ENCODE peak calls at places on chromosome 22, in nine cellular contexts. H is lower lobe of right lung, C is uterus, R is thoracic aorta, S is esophagus squamous epithelium, T is sigmoid colon, E is GM23248, D is brain microvascular endothelial cell, Y is neural progenitor cell. B is an unnamed sample.

GRCh38 chr22:30304495-30305244 is 15.4 kb upstream of the CASTOR1 start:
- DNase-seq in H (no peak), C (peak; percentile 46), R (no peak), S (no peak), T (no peak), E (peak; percentile 72), D (no peak), Y (no peak), B (no peak)

GRCh38 chr22:44256860-44257560 is 55.7 kb downstream of the SHISAL1 start:
- DNase-seq in H (no peak), C (no peak), R (no peak), S (no peak), T (no peak), E (no peak), D (no peak), Y (peak; percentile 70), B (peak; percentile 52)

GRCh38 chr22:44941176-44941575 is 68.6 kb downstream of the PHF21B start:
- DNase-seq in H (no peak), C (no peak), R (no peak), S (no peak), T (no peak), E (no peak), D (no peak), Y (peak; percentile 63), B (no peak)

GRCh38 chr22:34414467-34415440 is 494.5 kb upstream of the LARGE1 start:
- DNase-seq in H (no peak), C (no peak), R (no peak), S (no peak), T (no peak), E (peak; percentile 3), D (no peak), Y (peak; percentile 95), B (peak; percentile 93)

GRCh38 chr22:35203583-35203982 is 53.7 kb upstream of the HMGXB4 start:
- DNase-seq in H (no peak), C (no peak), R (no peak), S (no peak), T (no peak), E (no peak), D (no peak), Y (no peak), B (no peak)

GRCh38 chr22:44543362-44543761 is 45.3 kb upstream of the RTL6 start:
- DNase-seq in H (no peak), C (no peak), R (no peak), S (no peak), T (no peak), E (no peak), D (no peak), Y (no peak), B (no peak)

GRCh38 chr22:30420401-30421178 is 5.0 kb upstream of the MTFP1 start:
- DNase-seq in H (no peak), C (no peak), R (no peak), S (no peak), T (no peak), E (peak; percentile 93), D (peak; percentile 90), Y (no peak), B (no peak)

GRCh38 chr22:35470903-35471321 is 69.7 kb upstream of the RASD2 start:
- DNase-seq in H (no peak), C (no peak), R (no peak), S (no peak), T (no peak), E (peak; percentile 26), D (peak; percentile 47), Y (no peak), B (no peak)

GRCh38 chr22:25420925-25421904 is 143.3 kb upstream of the GRK3 start:
- DNase-seq in H (no peak), C (no peak), R (no peak), S (no peak), T (no peak), E (peak; percentile 40), D (no peak), Y (peak; percentile 69), B (peak; percentile 84)

GRCh38 chr22:37309221-37310074 is 27.1 kb downstream of the CYTH4 start:
- DNase-seq in H (no peak), C (no peak), R (no peak), S (no peak), T (no peak), E (no peak), D (no peak), Y (no peak), B (no peak)

GRCh38 chr22:50250555-50251471 is at the start of gene HDAC10:
- DNase-seq in H (peak; percentile 92), C (peak; percentile 66), R (no peak), S (no peak), T (peak; percentile 88), E (peak; percentile 94), D (peak; percentile 67), Y (peak; percentile 95), B (peak; percentile 93)

GRCh38 chr22:39920134-39920743 is 19.4 kb downstream of the GRAP2 start:
- DNase-seq in H (no peak), C (no peak), R (no peak), S (no peak), T (no peak), E (no peak), D (no peak), Y (no peak), B (no peak)

GRCh38 chr22:46571642-46572250 is 34.3 kb upstream of the CELSR1 start:
- DNase-seq in H (peak; percentile 3), C (no peak), R (no peak), S (no peak), T (no peak), E (no peak), D (no peak), Y (no peak), B (no peak)

GRCh38 chr22:46568102-46568809 is 30.8 kb upstream of the CELSR1 start:
- DNase-seq in H (peak; percentile 24), C (no peak), R (no peak), S (no peak), T (peak; percentile 36), E (no peak), D (no peak), Y (peak; percentile 10), B (no peak)

GRCh38 chr22:46569848-46570695 is 32.7 kb upstream of the CELSR1 start:
- DNase-seq in H (peak; percentile 37), C (no peak), R (no peak), S (no peak), T (peak; percentile 39), E (no peak), D (no peak), Y (peak; percentile 1), B (peak; percentile 49)

GRCh38 chr22:46567471-46567870 is 30.1 kb upstream of the CELSR1 start:
- DNase-seq in H (no peak), C (no peak), R (no peak), S (no peak), T (no peak), E (no peak), D (no peak), Y (no peak), B (no peak)

GRCh38 chr22:46569055-46569847 is 31.8 kb upstream of the CELSR1 start:
- DNase-seq in H (peak; percentile 35), C (no peak), R (no peak), S (no peak), T (peak; percentile 52), E (no peak), D (no peak), Y (peak; percentile 1), B (no peak)
- H3K27ac ChIP-seq in H (no peak overlapping the region), C (no peak overlapping the region), R (no peak overlapping the region), S (no peak overlapping the region), T (no peak overlapping the region), E (no peak overlapping the region), D (no peak overlapping the region), Y (no peak overlapping the region), B (no peak overlapping the region)

GRCh38 chr22:43007519-43008102 is 7.3 kb downstream of the PACSIN2 start:
- DNase-seq in H (peak; percentile 79), C (no peak), R (no peak), S (no peak), T (no peak), E (peak; percentile 86), D (peak; percentile 68), Y (no peak), B (peak; percentile 51)

GRCh38 chr22:43006753-43007152 is 8.2 kb downstream of the PACSIN2 start:
- DNase-seq in H (no peak), C (no peak), R (no peak), S (no peak), T (no peak), E (no peak), D (no peak), Y (no peak), B (no peak)

GRCh38 chr22:43006016-43006505 is 8.9 kb downstream of the PACSIN2 start:
- DNase-seq in H (no peak), C (no peak), R (no peak), S (no peak), T (no peak), E (no peak), D (no peak), Y (no peak), B (no peak)

GRCh38 chr22:43004362-43005035 is 10.4 kb downstream of the PACSIN2 start:
- DNase-seq in H (peak; percentile 59), C (no peak), R (no peak), S (no peak), T (no peak), E (peak; percentile 79), D (no peak), Y (no peak), B (no peak)

GRCh38 chr22:43005106-43005505 is 9.8 kb downstream of the PACSIN2 start:
- DNase-seq in H (peak; percentile 9), C (no peak), R (no peak), S (no peak), T (no peak), E (peak; percentile 52), D (no peak), Y (no peak), B (no peak)
- H3K4me3 ChIP-seq in H (no peak overlapping the region), C (no peak overlapping the region), R (no peak overlapping the region), S (no peak overlapping the region), T (no peak overlapping the region), E (no peak overlapping the region), D (no peak overlapping the region), Y (no peak overlapping the region), B (no peak overlapping the region)

DNA sequence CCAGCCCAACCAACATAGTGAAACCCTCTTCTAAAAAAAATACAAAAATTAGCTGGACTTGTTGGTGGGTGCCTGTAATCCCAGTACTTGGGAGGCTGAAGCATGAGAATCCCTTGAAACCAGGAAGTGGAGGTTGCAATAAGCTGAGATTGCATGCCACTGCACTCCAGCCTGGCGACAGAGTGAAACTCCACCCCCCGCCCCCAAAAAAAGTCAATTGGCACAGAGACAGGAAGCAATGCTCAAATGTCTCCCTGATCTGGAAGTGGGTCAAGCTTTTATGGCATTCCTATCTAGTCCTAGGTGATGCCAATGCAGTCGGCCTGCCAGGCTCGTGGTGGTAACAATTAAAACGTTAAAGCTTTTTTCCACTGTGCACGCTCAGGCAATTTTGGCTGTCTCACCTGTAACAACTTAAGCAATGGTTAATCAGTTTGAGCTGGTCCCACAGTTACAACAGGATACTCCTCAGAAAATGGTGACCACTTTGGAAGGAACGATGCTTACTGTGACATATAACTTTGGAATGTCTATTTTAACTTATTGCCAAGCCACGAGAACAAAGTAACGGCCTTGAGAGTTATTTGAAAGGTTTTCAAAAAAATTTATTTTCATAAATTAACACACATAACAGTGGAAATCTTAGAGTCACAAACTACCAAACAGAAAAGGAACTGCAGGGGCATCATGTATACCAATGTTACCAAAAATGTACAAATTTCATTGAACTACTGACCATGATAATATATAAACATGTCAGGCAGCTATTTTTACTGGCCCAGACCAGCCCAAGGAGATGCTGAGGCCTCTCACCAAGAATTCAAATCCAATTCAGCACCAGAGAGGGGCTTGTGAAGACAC is 19.0 kb upstream of the PISD start:
- DNase-seq in H (no peak), C (no peak), R (no peak), S (no peak), T (peak; percentile 55), E (peak; percentile 78), D (peak; percentile 37), Y (no peak), B (no peak)
- H3K27ac ChIP-seq in H (no peak overlapping the region), C (peak overlapping the region; percentile 2), R (peak overlapping the region; percentile 64), S (peak overlapping the region; percentile 63), T (peak overlapping the region; percentile 73), E (peak overlapping the region; percentile 91), D (peak overlapping the region; percentile 51), Y (no peak overlapping the region), B (no peak overlapping the region)

GRCh38 chr22:38751422-38752346 is 4.1 kb downstream of the SUN2 start:
- DNase-seq in H (peak; percentile 90), C (no peak), R (no peak), S (peak; percentile 41), T (no peak), E (no peak), D (no peak), Y (no peak), B (no peak)
- H3K4me3 ChIP-seq in H (peak overlapping the region; percentile 24), C (no peak overlapping the region), R (no peak overlapping the region), S (peak overlapping the region; percentile 19), T (no peak overlapping the region), E (no peak overlapping the region), D (no peak overlapping the region), Y (no peak overlapping the region), B (no peak overlapping the region)

B was measured in endodermal cell.